ENCODE peak calls at places on chromosome 14, in six cellular contexts. One of them, this sample, is unnamed. For H3K27me3 and H3K36me3, the result is how much of the 10 kb centered on the place peaks cover.

GRCh38 chr14:63418020-63418419 is 99.3 kb upstream of the GPHB5 start:
- DNase-seq in CD4-positive, alpha-beta memory T cell: no peak
- DNase-seq in GM06990: no peak
- DNase-seq in HCT116: no peak
- DNase-seq in hepatocyte: no peak
- DNase-seq in GM23248: no peak
- DNase-seq in this sample: no peak

GRCh38 chr14:95620659-95621059 is 65.6 kb upstream of the TCL1B start:
- DNase-seq in HCT116: no peak
- DNase-seq in hepatocyte: no peak
- DNase-seq in CD4-positive, alpha-beta memory T cell: no peak
- DNase-seq in GM23248: no peak
- DNase-seq in GM06990: peak
- DNase-seq in this sample: no peak

GRCh38 chr14:99522457-99522891 is 41.3 kb downstream of the CCNK start:
- DNase-seq in GM06990: no peak
- DNase-seq in HCT116: no peak
- DNase-seq in CD4-positive, alpha-beta memory T cell: no peak
- DNase-seq in hepatocyte: peak
- DNase-seq in GM23248: peak
- DNase-seq in this sample: no peak

GRCh38 chr14:93114068-93114710 is 1.5 kb downstream of the ITPK1 start:
- DNase-seq in HCT116: no peak
- DNase-seq in GM06990: no peak
- DNase-seq in CD4-positive, alpha-beta memory T cell: no peak
- DNase-seq in hepatocyte: peak
- DNase-seq in GM23248: peak
- DNase-seq in this sample: peak

GRCh38 chr14:76770521-76771431 is 9.5 kb downstream of the VASH1 start:
- DNase-seq in HCT116: no peak
- DNase-seq in GM06990: no peak
- DNase-seq in GM23248: no peak
- DNase-seq in CD4-positive, alpha-beta memory T cell: no peak
- DNase-seq in hepatocyte: no peak
- DNase-seq in this sample: no peak

GRCh38 chr14:73426877-73427276 is 31.5 kb downstream of the NUMB start:
- DNase-seq in CD4-positive, alpha-beta memory T cell: no peak
- DNase-seq in GM23248: peak
- DNase-seq in hepatocyte: peak
- DNase-seq in GM06990: peak
- DNase-seq in HCT116: no peak
- DNase-seq in this sample: no peak

GRCh38 chr14:74502236-74503019 is 8.9 kb downstream of the ISCA2 start:
- DNase-seq in GM06990: no peak
- DNase-seq in HCT116: no peak
- DNase-seq in CD4-positive, alpha-beta memory T cell: no peak
- DNase-seq in GM23248: peak
- DNase-seq in hepatocyte: peak
- DNase-seq in this sample: peak

GRCh38 chr14:92906420-92906819 is 16.5 kb upstream of the CHGA start:
- DNase-seq in CD4-positive, alpha-beta memory T cell: no peak
- DNase-seq in HCT116: no peak
- DNase-seq in hepatocyte: no peak
- DNase-seq in GM06990: no peak
- DNase-seq in GM23248: no peak
- DNase-seq in this sample: no peak

GRCh38 chr14:30550335-30550734 is 8.6 kb upstream of the G2E3 start:
- DNase-seq in GM23248: peak
- DNase-seq in HCT116: no peak
- DNase-seq in hepatocyte: no peak
- DNase-seq in GM06990: no peak
- DNase-seq in CD4-positive, alpha-beta memory T cell: no peak
- DNase-seq in this sample: no peak

GRCh38 chr14:93337143-93337753 is 4.4 kb upstream of the BTBD7 start:
- DNase-seq in hepatocyte: peak
- DNase-seq in GM23248: no peak
- DNase-seq in HCT116: no peak
- DNase-seq in CD4-positive, alpha-beta memory T cell: no peak
- DNase-seq in GM06990: no peak
- DNase-seq in this sample: peak

DNA sequence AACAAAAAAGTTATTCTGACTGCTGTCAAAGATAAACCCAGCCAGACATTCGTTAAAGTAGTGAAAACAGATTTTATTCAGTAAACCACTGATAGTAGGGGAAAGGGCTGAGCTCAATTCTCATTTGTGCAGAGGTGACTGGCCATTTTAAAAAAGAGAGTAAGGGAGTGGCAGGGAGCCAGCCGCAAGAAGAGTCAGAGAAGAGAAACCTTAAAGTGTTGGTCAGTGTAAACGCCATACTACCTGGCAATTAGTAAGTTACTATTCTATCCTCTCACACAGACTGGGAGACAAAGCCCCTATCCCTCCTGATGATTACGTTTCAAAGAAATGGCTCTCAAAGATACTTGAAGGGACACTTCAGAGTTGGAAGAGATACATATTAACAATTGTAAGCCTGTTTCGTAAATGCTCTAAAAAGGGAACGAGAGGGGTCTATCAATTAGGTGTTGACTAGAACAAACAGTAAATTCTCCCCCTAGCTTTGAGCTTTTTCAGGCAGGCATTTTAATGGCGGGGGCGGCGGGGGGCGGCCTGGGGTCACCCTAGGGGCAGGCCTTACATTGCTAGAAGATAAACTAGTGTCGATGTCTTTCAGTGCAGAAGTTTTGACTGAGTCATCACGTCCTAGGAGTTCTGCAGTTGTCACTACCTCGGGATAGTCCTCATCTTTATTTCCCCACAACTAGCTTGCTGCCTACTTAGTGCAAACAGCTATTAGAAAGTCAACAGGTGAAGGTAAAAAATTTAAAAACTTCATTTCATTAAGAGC is 1.8 kb downstream of the ATP6V1D start:
- DNase-seq in HCT116: no peak
- DNase-seq in GM23248: peak
- DNase-seq in hepatocyte: peak
- DNase-seq in GM06990: no peak
- DNase-seq in CD4-positive, alpha-beta memory T cell: no peak
- DNase-seq in this sample: peak
- H3K4me3 ChIP-seq in HCT116: no peak
- H3K4me3 ChIP-seq in GM23248: peak
- H3K4me3 ChIP-seq in hepatocyte: peak
- H3K4me3 ChIP-seq in GM06990: peak
- H3K4me3 ChIP-seq in CD4-positive, alpha-beta memory T cell: no peak
- H3K4me3 ChIP-seq in this sample: no peak

DNA sequence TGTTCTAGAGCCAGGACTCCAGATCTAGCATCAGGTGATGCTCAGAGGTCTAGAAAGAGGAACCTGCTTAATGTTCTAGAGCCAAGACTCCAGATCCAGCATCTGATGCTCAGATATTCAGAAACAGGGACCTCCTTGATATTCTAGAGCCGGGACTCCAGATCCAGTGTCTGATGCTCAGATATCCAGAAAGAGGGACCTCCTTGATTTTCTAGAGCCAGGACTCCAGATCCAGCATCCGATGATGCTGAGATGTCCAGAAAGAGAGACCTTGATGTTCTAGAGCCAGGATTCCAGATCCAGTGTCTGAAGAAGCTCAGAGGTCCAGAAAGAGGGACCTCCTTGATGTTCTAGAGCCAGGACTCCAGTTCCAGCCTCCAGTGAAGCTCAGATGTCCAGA is 36.9 kb downstream of the MEG3 start:
- DNase-seq in GM23248: no peak
- DNase-seq in hepatocyte: no peak
- DNase-seq in GM06990: no peak
- DNase-seq in CD4-positive, alpha-beta memory T cell: no peak
- DNase-seq in HCT116: no peak
- DNase-seq in this sample: no peak
- H3K27me3 ChIP-seq in GM23248: under half
- H3K27me3 ChIP-seq in hepatocyte: under half
- H3K27me3 ChIP-seq in GM06990: under half
- H3K27me3 ChIP-seq in CD4-positive, alpha-beta memory T cell: under half
- H3K27me3 ChIP-seq in HCT116: under half
- H3K27me3 ChIP-seq in this sample: under half

GRCh38 chr14:53183071-53183470 is 29.9 kb upstream of the DDHD1 start:
- DNase-seq in HCT116: no peak
- DNase-seq in CD4-positive, alpha-beta memory T cell: no peak
- DNase-seq in GM23248: no peak
- DNase-seq in GM06990: no peak
- DNase-seq in hepatocyte: no peak
- DNase-seq in this sample: no peak

GRCh38 chr14:53187921-53188463 is 34.9 kb upstream of the DDHD1 start:
- DNase-seq in HCT116: no peak
- DNase-seq in hepatocyte: no peak
- DNase-seq in GM23248: no peak
- DNase-seq in CD4-positive, alpha-beta memory T cell: no peak
- DNase-seq in GM06990: no peak
- DNase-seq in this sample: no peak

GRCh38 chr14:53180272-53181221 is 27.4 kb upstream of the DDHD1 start:
- DNase-seq in GM06990: peak
- DNase-seq in hepatocyte: peak
- DNase-seq in GM23248: peak
- DNase-seq in CD4-positive, alpha-beta memory T cell: peak
- DNase-seq in HCT116: peak
- DNase-seq in this sample: peak

GRCh38 chr14:53186532-53186931 is 33.4 kb upstream of the DDHD1 start:
- DNase-seq in hepatocyte: no peak
- DNase-seq in CD4-positive, alpha-beta memory T cell: no peak
- DNase-seq in HCT116: no peak
- DNase-seq in GM06990: no peak
- DNase-seq in GM23248: no peak
- DNase-seq in this sample: no peak

GRCh38 chr14:53183611-53184010 is 30.5 kb upstream of the DDHD1 start:
- DNase-seq in GM06990: no peak
- DNase-seq in GM23248: peak
- DNase-seq in hepatocyte: no peak
- DNase-seq in CD4-positive, alpha-beta memory T cell: no peak
- DNase-seq in HCT116: no peak
- DNase-seq in this sample: no peak
- H3K36me3 ChIP-seq in GM06990: under half
- H3K36me3 ChIP-seq in GM23248: under half
- H3K36me3 ChIP-seq in hepatocyte: under half
- H3K36me3 ChIP-seq in CD4-positive, alpha-beta memory T cell: under half
- H3K36me3 ChIP-seq in HCT116: under half
- H3K36me3 ChIP-seq in this sample: under half

DNA sequence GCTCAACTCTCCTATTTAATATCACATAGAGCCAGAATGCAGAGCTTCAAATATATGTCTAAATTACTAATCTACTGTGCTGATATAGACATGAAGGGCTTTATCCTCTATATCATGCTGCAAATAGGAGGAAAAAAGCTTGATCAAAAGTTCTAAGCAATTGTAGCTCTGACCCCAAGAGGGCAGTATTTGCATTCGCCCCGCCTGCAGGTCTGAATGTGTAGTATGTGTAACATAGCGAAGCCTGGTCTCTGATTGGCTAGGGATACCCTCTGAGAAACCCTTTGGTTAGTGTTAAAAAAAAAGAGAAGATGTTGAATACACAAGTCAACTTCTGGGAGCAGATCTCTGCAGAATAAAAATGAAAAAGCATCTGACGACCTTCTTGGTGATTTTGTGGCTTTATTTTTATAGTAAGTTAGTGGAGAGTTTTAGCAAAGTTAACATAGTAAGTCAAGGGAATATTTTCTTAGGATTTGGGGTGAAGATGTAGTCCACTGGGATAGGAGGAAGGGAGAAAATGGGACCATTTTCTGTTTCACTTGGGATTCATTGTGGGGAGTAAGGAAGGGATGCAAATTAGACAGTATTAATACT is 151.6 kb upstream of the OR4E1 start:
- DNase-seq in GM23248: peak
- DNase-seq in CD4-positive, alpha-beta memory T cell: peak
- DNase-seq in hepatocyte: peak
- DNase-seq in GM06990: no peak
- DNase-seq in HCT116: peak
- DNase-seq in this sample: peak
- H3K4me3 ChIP-seq in GM23248: no peak
- H3K4me3 ChIP-seq in CD4-positive, alpha-beta memory T cell: no peak
- H3K4me3 ChIP-seq in hepatocyte: no peak
- H3K4me3 ChIP-seq in GM06990: no peak
- H3K4me3 ChIP-seq in HCT116: no peak
- H3K4me3 ChIP-seq in this sample: no peak

GRCh38 chr14:57739543-57739942 is 126.3 kb downstream of the SLC35F4 start:
- DNase-seq in hepatocyte: no peak
- DNase-seq in HCT116: no peak
- DNase-seq in CD4-positive, alpha-beta memory T cell: no peak
- DNase-seq in GM06990: no peak
- DNase-seq in GM23248: no peak
- DNase-seq in this sample: no peak
- H3K27me3 ChIP-seq in hepatocyte: under half
- H3K27me3 ChIP-seq in HCT116: under half
- H3K27me3 ChIP-seq in CD4-positive, alpha-beta memory T cell: under half
- H3K27me3 ChIP-seq in GM06990: under half
- H3K27me3 ChIP-seq in GM23248: half or more
- H3K27me3 ChIP-seq in this sample: under half

DNA sequence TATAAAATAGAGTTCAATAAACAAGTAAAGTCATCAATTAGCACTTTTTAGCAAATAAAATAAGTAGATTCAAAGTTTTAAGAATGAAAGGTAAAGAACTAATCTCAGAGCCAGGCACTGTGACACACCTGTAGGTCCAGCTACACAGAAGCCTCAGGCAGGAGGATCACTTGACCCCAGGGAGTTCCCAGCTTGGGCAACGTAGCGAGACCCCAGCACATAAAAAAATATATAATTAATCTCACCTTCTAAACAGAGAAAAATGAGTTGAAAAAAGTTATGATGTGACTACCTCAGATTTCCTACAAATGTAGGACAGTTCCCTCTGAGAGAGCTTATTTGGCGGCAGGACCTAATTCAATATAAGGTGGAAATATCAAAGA is 19.3 kb downstream of the DAD1 start:
- DNase-seq in GM23248: no peak
- DNase-seq in hepatocyte: no peak
- DNase-seq in GM06990: no peak
- DNase-seq in HCT116: no peak
- DNase-seq in CD4-positive, alpha-beta memory T cell: no peak
- DNase-seq in this sample: no peak
- H3K36me3 ChIP-seq in GM23248: under half
- H3K36me3 ChIP-seq in hepatocyte: under half
- H3K36me3 ChIP-seq in GM06990: under half
- H3K36me3 ChIP-seq in HCT116: under half
- H3K36me3 ChIP-seq in CD4-positive, alpha-beta memory T cell: under half
- H3K36me3 ChIP-seq in this sample: under half